ENCODE peak calls at places on chromosomes 4 and X, in six cellular contexts. One of them, this sample, is unnamed.

GRCh38 chr4:18669390-18669789 is 647.8 kb upstream of the LCORL start:
- DNase-seq in AG09319: no peak
- DNase-seq in GM06990: no peak
- DNase-seq in tibial artery: no peak
- DNase-seq in GM13976: no peak
- DNase-seq in cardiac fibroblast: no peak
- DNase-seq in this sample: no peak

GRCh38 chr4:186693159-186693815 is 30.4 kb downstream of the FAT1 start:
- DNase-seq in AG09319: peak
- DNase-seq in GM13976: no peak
- DNase-seq in tibial artery: peak
- DNase-seq in GM06990: no peak
- DNase-seq in cardiac fibroblast: peak
- DNase-seq in this sample: no peak

GRCh38 chr4:106986486-106986885 is 49.6 kb downstream of the DKK2 start:
- DNase-seq in GM13976: no peak
- DNase-seq in AG09319: peak
- DNase-seq in GM06990: no peak
- DNase-seq in tibial artery: no peak
- DNase-seq in cardiac fibroblast: peak
- DNase-seq in this sample: no peak

GRCh38 chr4:84870398-84871163 is 95.9 kb downstream of the WDFY3 start:
- DNase-seq in AG09319: no peak
- DNase-seq in GM13976: no peak
- DNase-seq in GM06990: no peak
- DNase-seq in cardiac fibroblast: peak
- DNase-seq in tibial artery: no peak
- DNase-seq in this sample: peak

GRCh38 chr4:92634891-92635290 is 331.1 kb downstream of the GRID2 start:
- DNase-seq in cardiac fibroblast: no peak
- DNase-seq in tibial artery: no peak
- DNase-seq in AG09319: no peak
- DNase-seq in GM06990: no peak
- DNase-seq in GM13976: no peak
- DNase-seq in this sample: no peak

GRCh38 chr4:55545133-55545532 is 1.6 kb downstream of the CLOCK start:
- DNase-seq in GM13976: no peak
- DNase-seq in cardiac fibroblast: peak
- DNase-seq in tibial artery: no peak
- DNase-seq in AG09319: no peak
- DNase-seq in GM06990: no peak
- DNase-seq in this sample: no peak

GRCh38 chr4:183201331-183201730 is 102.3 kb downstream of the WWC2 start:
- DNase-seq in GM13976: no peak
- DNase-seq in AG09319: no peak
- DNase-seq in tibial artery: no peak
- DNase-seq in cardiac fibroblast: peak
- DNase-seq in GM06990: no peak
- DNase-seq in this sample: no peak

GRCh38 chrX:83022020-83022419 is 486.1 kb upstream of the POU3F4 start:
- DNase-seq in AG09319: no peak
- DNase-seq in GM13976: no peak
- DNase-seq in tibial artery: no peak
- DNase-seq in cardiac fibroblast: peak
- DNase-seq in GM06990: no peak
- DNase-seq in this sample: no peak

GRCh38 chr4:151537726-151538125 is 128.8 kb downstream of the FHIP1A start:
- DNase-seq in tibial artery: no peak
- DNase-seq in AG09319: no peak
- DNase-seq in GM06990: no peak
- DNase-seq in cardiac fibroblast: peak
- DNase-seq in GM13976: no peak
- DNase-seq in this sample: no peak

GRCh38 chr4:83535945-83536648 is at the start of gene GPAT3:
- DNase-seq in tibial artery: peak
- DNase-seq in cardiac fibroblast: peak
- DNase-seq in GM13976: peak
- DNase-seq in GM06990: peak
- DNase-seq in AG09319: peak
- DNase-seq in this sample: peak

GRCh38 chrX:134406230-134406794 is 53.7 kb upstream of the HPRT1 start:
- DNase-seq in AG09319: no peak
- DNase-seq in tibial artery: no peak
- DNase-seq in GM13976: no peak
- DNase-seq in cardiac fibroblast: no peak
- DNase-seq in GM06990: no peak
- DNase-seq in this sample: peak

DNA sequence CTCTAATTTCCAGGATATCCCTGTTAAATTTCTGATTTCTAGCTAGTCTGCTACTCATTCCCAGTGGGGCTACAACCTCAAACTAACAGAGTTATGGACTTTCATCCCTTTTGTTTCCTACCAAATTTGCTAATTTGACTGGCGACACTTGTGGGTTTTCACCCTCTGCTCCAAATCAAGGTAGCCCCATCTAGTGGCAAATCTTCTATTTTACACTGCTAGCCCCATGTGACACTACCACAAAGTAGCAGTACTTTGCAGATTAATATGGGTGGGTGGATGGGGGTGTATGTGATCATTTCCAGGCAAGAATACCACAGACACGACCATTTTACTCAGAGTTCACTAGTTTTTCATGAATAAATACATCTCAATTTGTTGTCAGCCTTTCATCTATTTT is 150.3 kb downstream of the MSL3 start:
- DNase-seq in GM13976: peak
- DNase-seq in cardiac fibroblast: peak
- DNase-seq in AG09319: no peak
- DNase-seq in tibial artery: no peak
- DNase-seq in GM06990: peak
- DNase-seq in this sample: peak
- TF ChIP-seq CTCF in GM13976: no peak
- TF ChIP-seq CTCF in cardiac fibroblast: peak
- TF ChIP-seq CTCF in AG09319: peak
- TF ChIP-seq CTCF in tibial artery: no peak
- TF ChIP-seq CTCF in GM06990: peak
- TF ChIP-seq CTCF in this sample: no peak

GRCh38 chrX:112367065-112367464 is 284.5 kb upstream of the TRPC5 start:
- DNase-seq in cardiac fibroblast: no peak
- DNase-seq in GM06990: no peak
- DNase-seq in AG09319: no peak
- DNase-seq in tibial artery: no peak
- DNase-seq in GM13976: no peak
- DNase-seq in this sample: no peak

GRCh38 chrX:112368371-112368770 is 285.8 kb upstream of the TRPC5 start:
- DNase-seq in cardiac fibroblast: no peak
- DNase-seq in GM13976: no peak
- DNase-seq in AG09319: no peak
- DNase-seq in GM06990: no peak
- DNase-seq in tibial artery: no peak
- DNase-seq in this sample: peak
- TF ChIP-seq CTCF in cardiac fibroblast: no peak
- TF ChIP-seq CTCF in GM13976: peak
- TF ChIP-seq CTCF in AG09319: no peak
- TF ChIP-seq CTCF in GM06990: peak
- TF ChIP-seq CTCF in tibial artery: no peak
- TF ChIP-seq CTCF in this sample: no peak

GRCh38 chr4:7103031-7103598 is 35.3 kb upstream of the GRPEL1 start:
- DNase-seq in AG09319: peak
- DNase-seq in GM13976: peak
- DNase-seq in tibial artery: peak
- DNase-seq in GM06990: peak
- DNase-seq in cardiac fibroblast: peak
- DNase-seq in this sample: peak
- TF ChIP-seq CTCF in AG09319: no peak
- TF ChIP-seq CTCF in GM13976: no peak
- TF ChIP-seq CTCF in tibial artery: no peak
- TF ChIP-seq CTCF in GM06990: peak
- TF ChIP-seq CTCF in cardiac fibroblast: no peak
- TF ChIP-seq CTCF in this sample: no peak

DNA sequence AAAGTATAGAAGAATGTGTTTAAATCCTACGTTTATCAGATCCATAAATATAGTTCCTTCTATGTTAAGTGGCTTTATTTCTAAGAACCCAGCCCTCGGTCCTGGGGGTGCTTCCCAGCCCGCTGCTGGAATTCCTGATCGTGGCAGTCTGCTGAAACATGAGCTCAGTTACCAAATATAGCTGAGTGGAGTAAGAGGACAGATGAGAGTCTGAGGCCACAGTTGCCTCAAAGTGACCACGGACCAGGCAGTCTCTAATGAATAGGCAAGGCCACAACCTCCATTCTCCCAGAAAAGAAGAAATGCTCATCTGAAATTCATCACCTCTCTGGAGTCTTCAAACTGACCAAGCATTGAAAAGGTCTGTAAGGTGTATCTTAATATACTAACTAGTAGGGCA is at the start of gene PALLD:
- DNase-seq in GM06990: no peak
- DNase-seq in AG09319: no peak
- DNase-seq in tibial artery: no peak
- DNase-seq in GM13976: no peak
- DNase-seq in cardiac fibroblast: no peak
- DNase-seq in this sample: no peak
- TF ChIP-seq CTCF in GM06990: no peak
- TF ChIP-seq CTCF in AG09319: no peak
- TF ChIP-seq CTCF in tibial artery: no peak
- TF ChIP-seq CTCF in GM13976: no peak
- TF ChIP-seq CTCF in cardiac fibroblast: no peak
- TF ChIP-seq CTCF in this sample: no peak

DNA sequence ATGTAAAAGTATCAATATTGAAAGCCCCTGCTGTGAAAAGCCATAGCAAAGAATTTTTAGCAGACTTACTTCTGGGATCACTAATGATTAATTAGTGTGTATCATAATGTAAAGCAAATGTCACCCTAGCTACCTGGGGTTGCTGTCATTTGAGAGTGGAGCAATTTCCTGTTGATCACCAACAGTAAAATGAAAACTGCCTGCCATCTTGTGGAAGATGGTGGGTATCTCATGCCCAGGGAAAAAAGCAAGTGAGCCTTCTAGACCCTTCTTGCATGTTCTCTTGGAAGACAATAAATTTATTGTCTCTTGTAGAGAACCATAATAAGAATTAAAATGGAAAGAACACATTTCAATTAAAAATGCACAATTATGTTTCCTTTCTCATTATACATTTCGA is 360.2 kb downstream of the ZIC3 start:
- DNase-seq in AG09319: no peak
- DNase-seq in tibial artery: no peak
- DNase-seq in GM06990: no peak
- DNase-seq in cardiac fibroblast: no peak
- DNase-seq in GM13976: no peak
- DNase-seq in this sample: peak
- TF ChIP-seq CTCF in AG09319: no peak
- TF ChIP-seq CTCF in tibial artery: no peak
- TF ChIP-seq CTCF in GM06990: peak
- TF ChIP-seq CTCF in cardiac fibroblast: no peak
- TF ChIP-seq CTCF in GM13976: no peak
- TF ChIP-seq CTCF in this sample: peak

GRCh38 chr4:48189731-48190130 is 55.7 kb upstream of the TXK start:
- DNase-seq in GM06990: no peak
- DNase-seq in tibial artery: no peak
- DNase-seq in cardiac fibroblast: no peak
- DNase-seq in AG09319: no peak
- DNase-seq in GM13976: no peak
- DNase-seq in this sample: no peak
- TF ChIP-seq CTCF in GM06990: peak
- TF ChIP-seq CTCF in tibial artery: no peak
- TF ChIP-seq CTCF in cardiac fibroblast: no peak
- TF ChIP-seq CTCF in AG09319: no peak
- TF ChIP-seq CTCF in GM13976: peak
- TF ChIP-seq CTCF in this sample: no peak

DNA sequence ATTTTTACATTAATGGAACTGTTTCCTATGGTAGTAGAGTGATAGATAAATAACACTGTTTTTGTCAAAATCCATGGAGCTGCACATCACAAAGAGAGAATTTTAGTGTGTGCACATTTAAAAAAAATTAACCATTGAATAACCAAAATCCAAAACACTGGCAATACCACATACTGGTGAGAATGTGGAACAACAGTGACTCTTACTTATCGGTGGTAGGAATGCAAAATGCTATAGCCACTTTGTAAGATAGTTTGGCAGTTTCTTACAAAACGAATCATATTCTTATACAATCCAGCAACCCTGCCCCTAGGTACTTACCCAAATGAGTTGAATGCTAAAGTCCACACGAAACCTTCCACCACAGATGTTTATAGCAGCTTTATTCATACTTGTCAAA is 229.6 kb upstream of the GPR101 start:
- DNase-seq in GM06990: no peak
- DNase-seq in AG09319: no peak
- DNase-seq in cardiac fibroblast: no peak
- DNase-seq in GM13976: no peak
- DNase-seq in tibial artery: no peak
- DNase-seq in this sample: no peak
- TF ChIP-seq CTCF in GM06990: no peak
- TF ChIP-seq CTCF in AG09319: no peak
- TF ChIP-seq CTCF in cardiac fibroblast: no peak
- TF ChIP-seq CTCF in GM13976: no peak
- TF ChIP-seq CTCF in tibial artery: no peak
- TF ChIP-seq CTCF in this sample: no peak